ENCODE peak calls at places on chromosome 11, in eight cellular contexts. A, N, T, K, I, S, L and V are unnamed samples.

GRCh38 chr11:130464289-130464812 is 15.9 kb downstream of the ADAMTS15 start:
- DNase-seq in T (no peak), I (no peak), L (peak), K (no peak), S (no peak), A (no peak), N (no peak), V (no peak)

GRCh38 chr11:76253416-76253815 is 47.1 kb upstream of the WNT11 start:
- DNase-seq in L (no peak), N (no peak), T (no peak), S (no peak), A (no peak), I (peak), K (no peak), V (no peak)

GRCh38 chr11:103749158-103749557 is 287.3 kb upstream of the DDI1 start:
- DNase-seq in T (no peak), N (no peak), S (no peak), A (no peak), I (no peak), K (no peak), L (no peak), V (no peak)

GRCh38 chr11:115501504-115501894 is 2.7 kb downstream of the CADM1 start:
- DNase-seq in T (no peak), S (no peak), L (no peak), I (no peak), N (no peak), K (no peak), A (no peak), V (no peak)

GRCh38 chr11:17353228-17354021 is 1.8 kb downstream of the NCR3LG1 start:
- DNase-seq in K (peak), S (peak), T (peak), L (peak), A (peak), N (peak), I (peak), V (no peak)

GRCh38 chr11:134939905-134940304 is 527.9 kb upstream of the B3GAT1 start:
- DNase-seq in N (no peak), T (no peak), L (no peak), A (no peak), K (no peak), S (no peak), I (no peak), V (no peak)

GRCh38 chr11:64644348-64645242 is 53.6 kb downstream of the SLC22A12 start:
- DNase-seq in S (peak), L (no peak), N (no peak), I (no peak), T (no peak), A (no peak), K (no peak), V (no peak)

GRCh38 chr11:8281266-8281665 is 17.6 kb upstream of the LMO1 start:
- DNase-seq in S (no peak), T (peak), L (no peak), K (no peak), N (no peak), A (no peak), I (no peak), V (no peak)

GRCh38 chr11:4146070-4146764 is 51.6 kb downstream of the RRM1 start:
- DNase-seq in A (no peak), I (no peak), N (no peak), T (no peak), K (no peak), S (no peak), L (no peak), V (no peak)

GRCh38 chr11:101748572-101748971 is 164.8 kb upstream of the TRPC6 start:
- DNase-seq in N (no peak), I (no peak), L (no peak), S (peak), K (no peak), A (no peak), T (no peak), V (no peak)

GRCh38 chr11:72639475-72640375 is 34.5 kb downstream of the PDE2A start:
- DNase-seq in T (no peak), L (no peak), S (no peak), N (no peak), K (no peak), A (no peak), I (peak), V (no peak)

GRCh38 chr11:72643547-72643946 is 30.7 kb downstream of the PDE2A start:
- DNase-seq in N (no peak), T (no peak), K (no peak), I (no peak), A (peak), L (peak), S (no peak), V (no peak)

GRCh38 chr11:72641522-72641899 is 32.7 kb downstream of the PDE2A start:
- DNase-seq in A (no peak), N (no peak), T (no peak), K (no peak), S (no peak), L (no peak), I (no peak), V (no peak)

GRCh38 chr11:72642815-72643511 is 31.3 kb downstream of the PDE2A start:
- DNase-seq in S (peak), K (no peak), L (peak), I (peak), A (peak), T (peak), N (peak), V (no peak)

GRCh38 chr11:72641900-72642814 is 32.1 kb downstream of the PDE2A start:
- DNase-seq in A (no peak), S (peak), K (no peak), L (no peak), N (no peak), I (peak), T (peak), V (no peak)
- TF ChIP-seq CTCF in A (no peak), S (no peak), K (no peak), L (no peak), N (no peak), I (no peak), T (no peak), V (no peak)

GRCh38 chr11:69705901-69706787 is 2.3 kb upstream of the FGF19 start:
- DNase-seq in K (no peak), L (no peak), I (no peak), S (no peak), N (no peak), A (no peak), T (no peak), V (no peak)

GRCh38 chr11:69704508-69705245 is 855 bp upstream of the FGF19 start:
- DNase-seq in I (no peak), A (peak), S (peak), N (no peak), L (no peak), T (no peak), K (no peak), V (no peak)

GRCh38 chr11:69707156-69707555 is 3.3 kb upstream of the FGF19 start:
- DNase-seq in N (no peak), I (no peak), A (no peak), L (no peak), S (peak), T (no peak), K (no peak), V (no peak)

GRCh38 chr11:69703711-69704507 is at the start of gene FGF19:
- DNase-seq in A (no peak), L (no peak), N (no peak), T (no peak), K (no peak), S (peak), I (no peak), V (no peak)

GRCh38 chr11:69705246-69705856 is 1.5 kb upstream of the FGF19 start:
- DNase-seq in N (no peak), K (no peak), T (no peak), A (no peak), S (no peak), I (no peak), L (no peak), V (no peak)
- H3K4me3 ChIP-seq in N (no peak), K (no peak), T (no peak), A (no peak), S (peak), I (no peak), L (no peak), V (no peak)

GRCh38 chr11:60836866-60837510 is 4.9 kb upstream of the CCDC86 start:
- DNase-seq in I (no peak), S (no peak), N (no peak), K (no peak), T (no peak), A (no peak), L (no peak), V (no peak)

GRCh38 chr11:60835472-60835871 is 6.4 kb upstream of the CCDC86 start:
- DNase-seq in T (no peak), S (no peak), I (no peak), L (peak), K (no peak), N (no peak), A (peak), V (no peak)

GRCh38 chr11:60840711-60841430 is 1.0 kb upstream of the CCDC86 start:
- DNase-seq in N (no peak), I (no peak), A (peak), L (peak), S (no peak), K (peak), T (no peak), V (peak)

GRCh38 chr11:60834742-60835141 is 7.2 kb upstream of the CCDC86 start:
- DNase-seq in S (no peak), A (no peak), L (no peak), K (no peak), N (no peak), T (no peak), I (no peak), V (no peak)

GRCh38 chr11:60838132-60838531 is 3.8 kb upstream of the CCDC86 start:
- DNase-seq in T (no peak), S (peak), N (no peak), I (no peak), L (peak), A (peak), K (no peak), V (no peak)
- TF ChIP-seq CTCF in T (no peak), S (peak), N (no peak), I (no peak), L (peak), A (peak), K (peak), V (no peak)

GRCh38 chr11:2927851-2928604 is 1.2 kb downstream of the PHLDA2 start:
- DNase-seq in N (no peak), A (peak), S (no peak), I (peak), K (no peak), T (peak), L (peak), V (no peak)
- H3K4me3 ChIP-seq in N (peak), A (peak), S (peak), I (no peak), K (peak), T (peak), L (peak), V (peak)